ENCODE peak calls at places on chromosomes 4 and X, in nine cellular contexts. V, Z, N, L, C, I, U, M and O are unnamed samples.

GRCh38 chr4:94598758-94599157 is 147.0 kb downstream of the PDLIM5 start:
- DNase-seq in V (no peak), Z (no peak), N (no peak), L (no peak), C (no peak), I (no peak), U (no peak), M (no peak), O (no peak)

GRCh38 chr4:835148-836002 is 9.4 kb upstream of the CPLX1 start:
- DNase-seq in V (no peak), Z (no peak), N (no peak), L (peak; percentile 25), C (no peak), I (no peak), U (peak; percentile 62), M (no peak), O (no peak)

GRCh38 chr4:155478336-155478825 is 101.6 kb upstream of the MAP9 start:
- DNase-seq in V (no peak), Z (no peak), N (no peak), L (no peak), C (no peak), I (no peak), U (no peak), M (no peak), O (no peak)

GRCh38 chrX:34734383-34734782 is 77.3 kb upstream of the TMEM47 start:
- DNase-seq in V (no peak), Z (no peak), N (no peak), L (no peak), C (no peak), I (no peak), U (no peak), M (peak; percentile 4), O (no peak)

GRCh38 chr4:1209821-1210220 is 37.4 kb upstream of the SPON2 start:
- DNase-seq in V (no peak), Z (peak; percentile 31), N (peak; percentile 52), L (no peak), C (no peak), I (no peak), U (no peak), M (no peak), O (peak; percentile 62)

GRCh38 chr4:33961751-33962150 is 2282.6 kb downstream of the ARAP2 start:
- DNase-seq in V (no peak), Z (no peak), N (no peak), L (no peak), C (no peak), I (no peak), U (no peak), M (no peak), O (no peak)

GRCh38 chr4:3630136-3630933 is 98.1 kb upstream of the LRPAP1 start:
- DNase-seq in V (no peak), Z (no peak), N (no peak), L (no peak), C (no peak), I (no peak), U (no peak), M (no peak), O (no peak)

GRCh38 chr4:34046580-34046979 is 2197.7 kb downstream of the ARAP2 start:
- DNase-seq in V (no peak), Z (no peak), N (no peak), L (no peak), C (no peak), I (no peak), U (no peak), M (peak; percentile 81), O (no peak)

GRCh38 chrX:17655232-17656034 is 81.9 kb upstream of the SCML1 start:
- DNase-seq in V (no peak), Z (peak; percentile 18), N (peak; percentile 27), L (no peak), C (no peak), I (no peak), U (peak; percentile 76), M (no peak), O (no peak)

GRCh38 chr4:82284475-82284857 is 89.3 kb downstream of the HNRNPD start:
- DNase-seq in V (no peak), Z (peak; percentile 4), N (no peak), L (no peak), C (no peak), I (no peak), U (peak; percentile 43), M (no peak), O (no peak)

GRCh38 chr4:77994194-77994721 is 62.9 kb upstream of the FRAS1 start:
- DNase-seq in V (peak; percentile 62), Z (peak; percentile 34), N (peak; percentile 19), L (no peak), C (no peak), I (no peak), U (peak; percentile 73), M (no peak), O (no peak)

GRCh38 chr4:97938141-97938540 is 205.1 kb downstream of the STPG2 start:
- DNase-seq in V (no peak), Z (no peak), N (no peak), L (no peak), C (no peak), I (no peak), U (no peak), M (no peak), O (no peak)

GRCh38 chrX:48531359-48531954 is 8.1 kb upstream of the TBC1D25 start:
- DNase-seq in V (no peak), Z (no peak), N (no peak), L (no peak), C (no peak), I (no peak), U (no peak), M (peak; percentile 67), O (no peak)

GRCh38 chr4:164442167-164442566 is 311.8 kb upstream of the SMIM31 start:
- DNase-seq in V (no peak), Z (no peak), N (no peak), L (no peak), C (no peak), I (no peak), U (no peak), M (no peak), O (no peak)

GRCh38 chr4:183905081-183905592 is at the start of gene STOX2:
- DNase-seq in V (no peak), Z (peak; percentile 79), N (peak; percentile 91), L (peak; percentile 32), C (no peak), I (peak; percentile 7), U (peak; percentile 84), M (no peak), O (peak; percentile 60)

GRCh38 chr4:72314869-72315268 is 254.2 kb downstream of the ADAMTS3 start:
- DNase-seq in V (no peak), Z (no peak), N (no peak), L (no peak), C (no peak), I (no peak), U (no peak), M (peak; percentile 29), O (no peak)

GRCh38 chr4:73777612-73778011 is 37.2 kb downstream of the CXCL8 start:
- DNase-seq in V (no peak), Z (no peak), N (no peak), L (no peak), C (no peak), I (no peak), U (no peak), M (peak; percentile 14), O (no peak)

GRCh38 chr4:125735107-125735506 is 420.4 kb downstream of the FAT4 start:
- DNase-seq in V (no peak), Z (no peak), N (no peak), L (no peak), C (no peak), I (no peak), U (no peak), M (peak; percentile 91), O (no peak)

GRCh38 chrX:136347706-136348105 is 46.9 kb downstream of the ADGRG4 start:
- DNase-seq in V (no peak), Z (no peak), N (no peak), L (no peak), C (no peak), I (no peak), U (no peak), M (no peak), O (no peak)

GRCh38 chrX:20300822-20301221 is 34.1 kb upstream of the RPS6KA3 start:
- DNase-seq in V (no peak), Z (no peak), N (no peak), L (no peak), C (no peak), I (no peak), U (no peak), M (no peak), O (no peak)

GRCh38 chr4:105894570-105895323 is 524 bp upstream of the NPNT start:
- DNase-seq in V (no peak), Z (peak; percentile 2), N (no peak), L (no peak), C (no peak), I (no peak), U (peak; percentile 58), M (no peak), O (peak; percentile 67)

GRCh38 chr4:80072607-80073361 is at the start of gene ANTXR2:
- DNase-seq in V (no peak), Z (peak; percentile 75), N (peak; percentile 62), L (no peak), C (peak; percentile 50), I (peak; percentile 40), U (peak; percentile 82), M (peak; percentile 72), O (peak; percentile 91)

GRCh38 chrX:29662759-29663503 is 552.4 kb upstream of the MAGEB2 start:
- DNase-seq in V (no peak), Z (no peak), N (no peak), L (no peak), C (no peak), I (no peak), U (no peak), M (peak; percentile 92), O (no peak)

GRCh38 chr4:85587952-85588351 is 113.0 kb downstream of the ARHGAP24 start:
- DNase-seq in V (no peak), Z (no peak), N (no peak), L (no peak), C (no peak), I (no peak), U (no peak), M (no peak), O (no peak)

GRCh38 chr4:74395633-74396032 is 30.7 kb downstream of the EREG start:
- DNase-seq in V (no peak), Z (no peak), N (no peak), L (no peak), C (no peak), I (no peak), U (no peak), M (no peak), O (no peak)

GRCh38 chr4:57426779-57427395 is 316.7 kb upstream of the IGFBP7 start:
- DNase-seq in V (peak; percentile 67), Z (peak; percentile 75), N (peak; percentile 75), L (peak; percentile 47), C (no peak), I (no peak), U (peak; percentile 50), M (peak; percentile 51), O (peak; percentile 77)

GRCh38 chr4:153087671-153088194 is 116.5 kb upstream of the TRIM2 start:
- DNase-seq in V (no peak), Z (no peak), N (no peak), L (no peak), C (no peak), I (no peak), U (no peak), M (no peak), O (no peak)